ENCODE peak calls at places on chromosomes 4 and X, in nine cellular contexts. V, L, A, W, T, Q, P, M and G are unnamed samples. For H3K27me3, the result is how much of the 10 kb centered on the place peaks cover.

GRCh38 chrX:155086202-155086840 is 15.0 kb downstream of the BRCC3 start:
- DNase-seq in V (peak), L (no peak), A (peak), W (peak), T (no peak), Q (peak), P (peak), M (no peak), G (no peak)

GRCh38 chrX:86946569-86946968 is 571.0 kb upstream of the KLHL4 start:
- DNase-seq in V (peak), L (no peak), A (no peak), W (peak), T (no peak), Q (peak), P (peak), M (no peak), G (no peak)

GRCh38 chrX:109384569-109385174 is 97.2 kb downstream of the GUCY2F start:
- DNase-seq in V (peak), L (no peak), A (no peak), W (peak), T (no peak), Q (peak), P (no peak), M (no peak), G (no peak)

GRCh38 chr4:158018090-158018808 is 154.6 kb downstream of the GASK1B start:
- DNase-seq in V (peak), L (no peak), A (no peak), W (no peak), T (peak), Q (no peak), P (no peak), M (no peak), G (no peak)

GRCh38 chr4:138673053-138673452 is 342.5 kb upstream of the NOCT start:
- DNase-seq in V (no peak), L (no peak), A (no peak), W (no peak), T (no peak), Q (peak), P (no peak), M (no peak), G (no peak)

GRCh38 chrX:130878350-130879341 is 24.4 kb downstream of the ENOX2 start:
- DNase-seq in V (peak), L (peak), A (no peak), W (no peak), T (no peak), Q (peak), P (peak), M (no peak), G (peak)

GRCh38 chr4:174580597-174580996 is 58.3 kb upstream of the HPGD start:
- DNase-seq in V (peak), L (no peak), A (no peak), W (no peak), T (no peak), Q (peak), P (no peak), M (no peak), G (no peak)

GRCh38 chr4:55854132-55854531 is 684 bp downstream of the EXOC1 start:
- DNase-seq in V (peak), L (no peak), A (no peak), W (no peak), T (no peak), Q (peak), P (no peak), M (no peak), G (no peak)

GRCh38 chrX:107747596-107748161 is 27.9 kb downstream of the TSC22D3 start:
- DNase-seq in V (peak), L (no peak), A (no peak), W (no peak), T (no peak), Q (peak), P (no peak), M (no peak), G (no peak)

GRCh38 chr4:108171541-108172230 is 3.0 kb upstream of the LEF1 start:
- DNase-seq in V (no peak), L (no peak), A (no peak), W (peak), T (no peak), Q (peak), P (no peak), M (peak), G (no peak)

GRCh38 chr4:169207436-169208089 is 63.2 kb downstream of the SH3RF1 start:
- DNase-seq in V (peak), L (no peak), A (no peak), W (no peak), T (no peak), Q (no peak), P (no peak), M (no peak), G (no peak)

GRCh38 chrX:136268051-136269048 is 17.1 kb upstream of the MAP7D3 start:
- DNase-seq in V (peak), L (no peak), A (peak), W (peak), T (no peak), Q (peak), P (peak), M (no peak), G (no peak)

GRCh38 chr4:145326491-145326890 is 146.1 kb upstream of the OTUD4 start:
- DNase-seq in V (no peak), L (no peak), A (no peak), W (no peak), T (no peak), Q (peak), P (no peak), M (no peak), G (no peak)

GRCh38 chrX:31609130-31609529 is 537.3 kb upstream of the FTHL17 start:
- DNase-seq in V (peak), L (no peak), A (no peak), W (no peak), T (no peak), Q (peak), P (no peak), M (no peak), G (no peak)

GRCh38 chrX:48802089-48802812 is 384 bp downstream of the HDAC6 start:
- DNase-seq in V (peak), L (peak), A (peak), W (peak), T (peak), Q (peak), P (peak), M (peak), G (peak)

GRCh38 chr4:19905006-19905405 is 346.7 kb upstream of the SLIT2 start:
- DNase-seq in V (no peak), L (no peak), A (no peak), W (no peak), T (no peak), Q (no peak), P (no peak), M (no peak), G (no peak)

GRCh38 chr4:56181140-56181950 is 205.9 kb downstream of the AASDH start:
- DNase-seq in V (peak), L (no peak), A (no peak), W (no peak), T (peak), Q (no peak), P (no peak), M (no peak), G (no peak)

GRCh38 chr4:37799941-37800554 is 26.4 kb upstream of the PGM2 start:
- DNase-seq in V (no peak), L (no peak), A (no peak), W (no peak), T (no peak), Q (peak), P (no peak), M (no peak), G (no peak)

GRCh38 chr4:108008721-108009120 is 19.0 kb downstream of the HADH start:
- DNase-seq in V (no peak), L (no peak), A (no peak), W (no peak), T (peak), Q (peak), P (no peak), M (no peak), G (no peak)

GRCh38 chrX:1449581-1450149 is 3.0 kb downstream of the ASMTL start:
- DNase-seq in V (no peak), L (no peak), A (no peak), W (no peak), T (no peak), Q (no peak), P (no peak), M (no peak), G (no peak)

GRCh38 chr4:103451341-103451740 is 253.2 kb upstream of the CENPE start:
- DNase-seq in V (no peak), L (no peak), A (no peak), W (no peak), T (no peak), Q (no peak), P (no peak), M (no peak), G (no peak)

GRCh38 chr4:107856901-107857300 is 32.2 kb downstream of the SGMS2 start:
- DNase-seq in V (no peak), L (no peak), A (no peak), W (no peak), T (no peak), Q (no peak), P (no peak), M (no peak), G (no peak)

GRCh38 chr4:140718240-140718639 is 37.9 kb downstream of the TBC1D9 start:
- DNase-seq in V (peak), L (no peak), A (no peak), W (no peak), T (peak), Q (peak), P (no peak), M (no peak), G (no peak)

GRCh38 chr4:83108101-83108861 is 6.2 kb downstream of the PLAC8 start:
- DNase-seq in V (no peak), L (no peak), A (no peak), W (peak), T (no peak), Q (no peak), P (no peak), M (no peak), G (no peak)

GRCh38 chrX:13938053-13938765 is 91.5 kb downstream of the GEMIN8 start:
- DNase-seq in V (peak), L (no peak), A (no peak), W (peak), T (no peak), Q (peak), P (peak), M (peak), G (peak)

GRCh38 chrX:108235990-108236389 is 144.4 kb downstream of the ATG4A start:
- DNase-seq in V (no peak), L (no peak), A (no peak), W (no peak), T (no peak), Q (no peak), P (no peak), M (no peak), G (no peak)

GRCh38 chrX:115591420-115591819 is 30.4 kb downstream of the PLS3 start:
- DNase-seq in V (no peak), L (no peak), A (no peak), W (no peak), T (no peak), Q (no peak), P (no peak), M (no peak), G (no peak)

GRCh38 chrX:73390628-73391567 is 56.0 kb upstream of the CDX4 start:
- DNase-seq in V (no peak), L (no peak), A (no peak), W (no peak), T (no peak), Q (no peak), P (no peak), M (no peak), G (no peak)

GRCh38 chr4:135238940-135239339 is 1037.4 kb upstream of the PABPC4L start:
- DNase-seq in V (no peak), L (no peak), A (no peak), W (no peak), T (no peak), Q (no peak), P (no peak), M (no peak), G (no peak)

GRCh38 chr4:185210102-185210981 is 944 bp downstream of the SNX25 start:
- DNase-seq in V (peak), L (peak), A (peak), W (peak), T (no peak), Q (peak), P (peak), M (peak), G (peak)

GRCh38 chr4:2333916-2334644 is 72.2 kb upstream of the MXD4 start:
- DNase-seq in V (no peak), L (no peak), A (no peak), W (no peak), T (no peak), Q (no peak), P (no peak), M (peak), G (no peak)

GRCh38 chr4:11628093-11628725 is 199.5 kb upstream of the HS3ST1 start:
- DNase-seq in V (peak), L (no peak), A (no peak), W (no peak), T (no peak), Q (peak), P (no peak), M (no peak), G (no peak)

GRCh38 chr4:38058186-38058585 is 98.0 kb downstream of the PTTG2 start:
- DNase-seq in V (no peak), L (no peak), A (no peak), W (no peak), T (no peak), Q (no peak), P (no peak), M (no peak), G (no peak)

GRCh38 chrX:8323356-8323755 is 141.3 kb upstream of the VCX3B start:
- DNase-seq in V (no peak), L (no peak), A (no peak), W (peak), T (no peak), Q (no peak), P (no peak), M (peak), G (no peak)

GRCh38 chrX:4451591-4451990 is 738.1 kb upstream of the PRKX start:
- DNase-seq in V (no peak), L (no peak), A (no peak), W (no peak), T (no peak), Q (no peak), P (no peak), M (peak), G (no peak)

GRCh38 chr4:143384381-143384994 is 47.8 kb downstream of the GAB1 start:
- DNase-seq in V (peak), L (no peak), A (no peak), W (no peak), T (no peak), Q (peak), P (no peak), M (no peak), G (no peak)

GRCh38 chr4:138835833-138836521 is 179.6 kb upstream of the NOCT start:
- DNase-seq in V (peak), L (peak), A (no peak), W (no peak), T (no peak), Q (no peak), P (peak), M (no peak), G (no peak)

GRCh38 chrX:16465081-16465876 is 184.7 kb upstream of the S100G start:
- DNase-seq in V (no peak), L (no peak), A (no peak), W (no peak), T (no peak), Q (no peak), P (no peak), M (no peak), G (no peak)
- H3K27me3 ChIP-seq in V (under half), L (under half), A (under half), W (under half), T (under half), Q (under half), P (under half), M (under half), G (under half)

DNA sequence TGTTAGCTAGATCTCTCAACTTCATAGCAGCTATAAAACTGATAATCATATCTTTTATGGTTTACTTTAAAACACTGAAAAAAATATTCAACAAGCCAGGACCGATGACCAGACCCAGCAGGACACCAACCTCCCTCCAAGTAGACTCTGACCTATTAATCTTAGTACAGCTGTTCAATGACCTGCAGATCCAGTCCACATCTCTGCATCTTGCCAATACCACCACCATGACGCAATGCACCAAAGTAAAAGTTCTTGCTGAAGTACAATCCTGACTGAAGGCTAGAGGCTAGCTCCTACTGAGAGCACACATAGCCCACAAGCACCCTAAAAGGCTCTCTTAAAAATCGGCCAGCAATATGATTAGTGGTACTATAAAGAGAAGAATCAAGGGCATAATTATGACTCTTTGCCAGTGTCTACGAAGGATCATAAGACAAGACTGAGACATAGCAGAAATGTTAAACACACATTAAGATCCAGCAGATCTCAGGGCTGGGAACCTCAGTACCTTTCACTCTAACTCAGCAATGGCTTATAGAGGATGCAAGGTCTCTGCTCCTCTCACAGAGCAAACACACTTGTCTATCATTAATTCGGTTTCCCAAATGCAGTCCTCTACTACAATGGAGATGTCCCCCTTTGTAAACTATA is 7.6 kb downstream of the MED14 start:
- DNase-seq in V (peak), L (no peak), A (no peak), W (no peak), T (no peak), Q (no peak), P (no peak), M (no peak), G (no peak)
- H3K27me3 ChIP-seq in V (under half), L (under half), A (under half), W (under half), T (under half), Q (under half), P (under half), M (under half), G (under half)

GRCh38 chr4:8895295-8895694 is 23.7 kb upstream of the HMX1 start:
- DNase-seq in V (no peak), L (no peak), A (no peak), W (no peak), T (no peak), Q (no peak), P (no peak), M (no peak), G (no peak)

GRCh38 chr4:8892556-8893226 is 21.1 kb upstream of the HMX1 start:
- DNase-seq in V (no peak), L (no peak), A (no peak), W (no peak), T (no peak), Q (no peak), P (no peak), M (no peak), G (no peak)

GRCh38 chr4:8893227-8893623 is 21.6 kb upstream of the HMX1 start:
- DNase-seq in V (no peak), L (no peak), A (no peak), W (no peak), T (no peak), Q (no peak), P (no peak), M (no peak), G (no peak)

GRCh38 chr4:8894424-8894816 is 22.8 kb upstream of the HMX1 start:
- DNase-seq in V (no peak), L (no peak), A (no peak), W (no peak), T (no peak), Q (no peak), P (no peak), M (peak), G (no peak)

GRCh38 chr4:8893624-8894423 is 22.2 kb upstream of the HMX1 start:
- DNase-seq in V (no peak), L (no peak), A (no peak), W (peak), T (no peak), Q (no peak), P (no peak), M (peak), G (no peak)
- H3K27me3 ChIP-seq in V (half or more), L (under half), A (under half), W (half or more), T (under half), Q (under half), P (under half), M (under half), G (half or more)

DNA sequence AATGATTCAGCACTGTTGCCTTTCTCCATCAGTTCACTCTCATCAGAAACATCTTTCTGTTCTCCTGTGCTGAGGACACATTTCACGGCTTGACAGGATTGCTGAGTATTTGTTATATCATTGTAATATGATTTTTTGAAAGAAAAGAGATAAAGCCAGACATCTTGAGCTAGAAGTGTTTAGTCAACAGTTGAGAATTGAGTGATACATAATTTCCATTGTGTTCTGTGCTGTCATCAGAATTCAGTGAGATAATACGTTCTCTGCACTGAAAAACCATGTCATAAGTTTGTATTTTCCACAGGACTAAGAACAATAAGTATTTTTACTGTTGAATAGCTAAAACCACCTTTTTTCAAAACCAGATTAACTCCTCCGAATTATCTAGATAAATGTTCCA is 50.2 kb upstream of the GPRIN3 start:
- DNase-seq in V (peak), L (no peak), A (no peak), W (no peak), T (no peak), Q (peak), P (no peak), M (no peak), G (no peak)
- H3K27me3 ChIP-seq in V (under half), L (under half), A (under half), W (under half), T (under half), Q (under half), P (under half), M (under half), G (under half)

GRCh38 chrX:152968193-152968592 is 25.7 kb downstream of the PNMA5 start:
- DNase-seq in V (no peak), L (no peak), A (no peak), W (no peak), T (no peak), Q (no peak), P (no peak), M (no peak), G (no peak)
- H3K27me3 ChIP-seq in V (under half), L (under half), A (under half), W (under half), T (under half), Q (under half), P (under half), M (under half), G (under half)

GRCh38 chrX:112056886-112057285 is 25.7 kb downstream of the TRPC5 start:
- DNase-seq in V (no peak), L (no peak), A (no peak), W (no peak), T (no peak), Q (no peak), P (no peak), M (no peak), G (no peak)

GRCh38 chrX:112053169-112053568 is 29.4 kb downstream of the TRPC5 start:
- DNase-seq in V (no peak), L (no peak), A (no peak), W (no peak), T (no peak), Q (no peak), P (no peak), M (no peak), G (no peak)

GRCh38 chrX:112048707-112049106 is 33.9 kb downstream of the TRPC5 start:
- DNase-seq in V (no peak), L (no peak), A (no peak), W (peak), T (no peak), Q (no peak), P (no peak), M (no peak), G (no peak)

GRCh38 chrX:112051546-112051945 is 31.0 kb downstream of the TRPC5 start:
- DNase-seq in V (no peak), L (no peak), A (no peak), W (no peak), T (no peak), Q (peak), P (no peak), M (no peak), G (no peak)
- H3K27me3 ChIP-seq in V (under half), L (under half), A (under half), W (under half), T (under half), Q (under half), P (under half), M (under half), G (under half)

DNA sequence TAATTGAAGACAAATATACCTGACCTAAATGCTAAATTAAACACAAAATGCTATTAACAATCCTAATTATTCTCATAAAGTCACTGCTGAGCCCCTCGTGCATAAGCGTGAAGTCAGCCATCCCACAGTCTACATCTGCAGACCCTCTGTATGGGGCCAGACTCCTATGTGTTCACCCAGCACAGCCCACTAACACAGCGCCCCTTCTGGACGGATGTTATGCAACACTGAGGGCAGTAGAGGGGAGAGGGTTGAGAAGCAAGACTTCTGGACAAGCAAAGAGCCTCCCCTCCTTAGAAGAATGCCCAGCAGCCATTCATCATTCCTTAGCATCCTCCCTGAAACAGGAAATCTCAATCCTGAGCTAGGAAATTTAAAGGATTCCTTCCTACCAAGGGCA is 7.9 kb downstream of the TRPC3 start:
- DNase-seq in V (no peak), L (no peak), A (no peak), W (peak), T (peak), Q (peak), P (no peak), M (no peak), G (no peak)
- H3K27me3 ChIP-seq in V (under half), L (under half), A (under half), W (under half), T (under half), Q (under half), P (under half), M (under half), G (under half)

GRCh38 chr4:155665054-155665453 is 1.6 kb upstream of the GUCY1A1 start:
- DNase-seq in V (no peak), L (no peak), A (no peak), W (no peak), T (no peak), Q (no peak), P (no peak), M (no peak), G (no peak)
- H3K27me3 ChIP-seq in V (under half), L (under half), A (under half), W (half or more), T (under half), Q (under half), P (under half), M (under half), G (under half)